ENCODE peak calls at places on chromosomes 2 and 18, in eight cellular contexts. O, R, W, G, D, Z, F and C are unnamed samples.
A peak's percentile ranks its signal among the peaks of the same experiment; 100 is the strongest.

GRCh38 chr18:2111456-2111855 is 459.8 kb downstream of the METTL4 start:
- DNase-seq in Z (no peak), R (no peak), F (no peak), O (no peak), W (no peak), D (no peak), G (no peak), C (no peak)

GRCh38 chr2:241797441-241798080 is 11.4 kb upstream of the NEU4 start:
- DNase-seq in W (peak; percentile 12), R (peak; percentile 57), O (no peak), Z (peak; percentile 60), G (peak; percentile 21), F (no peak), D (no peak), C (peak; percentile 3)

GRCh38 chr18:23547806-23548205 is 38.5 kb downstream of the NPC1 start:
- DNase-seq in D (peak; percentile 41), O (peak; percentile 19), W (no peak), R (no peak), Z (no peak), F (no peak), G (no peak), C (no peak)

GRCh38 chr2:239106314-239106908 is 258.5 kb downstream of the TWIST2 start:
- DNase-seq in O (peak; percentile 18), W (no peak), F (no peak), G (peak; percentile 52), D (peak; percentile 72), Z (no peak), R (peak; percentile 44), C (no peak)

GRCh38 chr2:66771359-66771978 is 336.5 kb downstream of the MEIS1 start:
- DNase-seq in W (no peak), D (no peak), F (no peak), G (no peak), R (no peak), Z (no peak), O (no peak), C (no peak)

GRCh38 chr18:25927830-25928229 is 162.6 kb downstream of the SS18 start:
- DNase-seq in D (no peak), O (no peak), G (no peak), Z (no peak), R (no peak), W (no peak), F (no peak), C (no peak)

GRCh38 chr18:13577091-13577697 is 149.2 kb downstream of the FAM210A start:
- DNase-seq in G (peak; percentile 43), D (no peak), R (no peak), O (no peak), W (no peak), Z (no peak), F (no peak), C (peak; percentile 45)

GRCh38 chr2:105243961-105244360 is 2.4 kb downstream of the GPR45 start:
- DNase-seq in Z (no peak), W (no peak), R (no peak), D (no peak), F (no peak), O (no peak), G (no peak), C (no peak)

GRCh38 chr2:40401896-40402295 is 50.0 kb downstream of the SLC8A1 start:
- DNase-seq in R (no peak), F (no peak), W (no peak), D (no peak), O (peak; percentile 66), Z (no peak), G (no peak), C (no peak)

GRCh38 chr18:45517181-45517741 is 98.0 kb upstream of the SLC14A2 start:
- DNase-seq in O (no peak), G (no peak), W (peak; percentile 36), Z (peak; percentile 81), R (no peak), F (no peak), D (no peak), C (no peak)

GRCh38 chr18:22828171-22828570 is 105.0 kb upstream of the RBBP8 start:
- DNase-seq in Z (no peak), W (no peak), O (no peak), D (no peak), R (no peak), F (no peak), G (no peak), C (no peak)

GRCh38 chr18:23890589-23890988 is 124.0 kb upstream of the TTC39C start:
- DNase-seq in O (no peak), Z (no peak), G (no peak), R (no peak), D (no peak), F (no peak), W (no peak), C (no peak)

GRCh38 chr2:233816771-233817170 is 37.6 kb downstream of the HJURP start:
- DNase-seq in G (no peak), D (no peak), O (no peak), F (no peak), W (no peak), Z (peak; percentile 47), R (peak; percentile 5), C (no peak)

GRCh38 chr2:236159778-236160170 is 8.4 kb downstream of the GBX2 start:
- DNase-seq in Z (no peak), R (no peak), O (no peak), F (no peak), D (no peak), W (no peak), G (no peak), C (no peak)

GRCh38 chr2:199692489-199692888 is 158.5 kb downstream of the FTCDNL1 start:
- DNase-seq in W (no peak), O (no peak), F (peak; percentile 35), Z (no peak), G (no peak), D (no peak), R (peak; percentile 52), C (no peak)

GRCh38 chr2:154324601-154325000 is 373.9 kb upstream of the KCNJ3 start:
- DNase-seq in R (no peak), F (no peak), Z (no peak), G (no peak), W (no peak), O (no peak), D (no peak), C (no peak)

GRCh38 chr2:15782009-15782751 is 158.2 kb upstream of the MYCN start:
- DNase-seq in R (no peak), Z (no peak), D (peak; percentile 38), F (peak; percentile 56), W (no peak), G (no peak), O (no peak), C (no peak)

GRCh38 chr2:238525990-238526389 is 99.3 kb downstream of the ASB1 start:
- DNase-seq in O (no peak), W (no peak), D (no peak), R (no peak), G (no peak), Z (no peak), F (no peak), C (no peak)

GRCh38 chr2:213069531-213069930 is 81.9 kb downstream of the IKZF2 start:
- DNase-seq in O (no peak), D (no peak), G (no peak), R (no peak), F (no peak), W (no peak), Z (no peak), C (no peak)

GRCh38 chr2:108909275-108909823 is 79.7 kb downstream of the EDAR start:
- DNase-seq in W (no peak), O (no peak), F (no peak), Z (no peak), G (no peak), R (no peak), D (no peak), C (no peak)

GRCh38 chr18:48992791-48993555 is 42.2 kb upstream of the SMAD7 start:
- DNase-seq in D (no peak), W (no peak), O (no peak), Z (peak; percentile 61), F (no peak), R (no peak), G (peak; percentile 62), C (peak; percentile 54)

GRCh38 chr18:23932385-23933067 is 82.0 kb upstream of the TTC39C start:
- DNase-seq in F (no peak), R (no peak), G (no peak), O (no peak), D (no peak), Z (no peak), W (no peak), C (no peak)

GRCh38 chr2:11863513-11864328 is 117.3 kb downstream of the LPIN1 start:
- DNase-seq in G (peak; percentile 43), O (peak; percentile 71), R (peak; percentile 74), D (peak; percentile 87), Z (peak; percentile 87), W (peak; percentile 90), F (peak; percentile 81), C (peak; percentile 52)

GRCh38 chr2:105515581-105516415 is 116.9 kb upstream of the FHL2 start:
- DNase-seq in G (no peak), W (no peak), D (no peak), F (peak; percentile 54), Z (peak; percentile 86), R (no peak), O (no peak), C (no peak)

GRCh38 chr2:40030451-40030975 is 251.5 kb upstream of the THUMPD2 start:
- DNase-seq in O (no peak), D (no peak), F (no peak), W (no peak), G (no peak), R (no peak), Z (no peak), C (no peak)

GRCh38 chr2:228519561-228519960 is 338.1 kb upstream of the SPHKAP start:
- DNase-seq in Z (no peak), G (no peak), D (no peak), O (no peak), R (no peak), W (no peak), F (no peak), C (no peak)
- TF ChIP-seq POLR2A in Z (no peak), G (no peak), D (no peak), O (no peak), R (no peak), W (no peak), F (no peak), C (no peak)

GRCh38 chr2:72888438-72889202 is 1.4 kb downstream of the SPR start:
- DNase-seq in R (no peak), W (no peak), Z (no peak), F (no peak), G (no peak), O (no peak), D (no peak), C (no peak)
- TF ChIP-seq POLR2A in R (no peak), W (no peak), Z (no peak), F (no peak), G (no peak), O (no peak), D (no peak), C (no peak)

DNA sequence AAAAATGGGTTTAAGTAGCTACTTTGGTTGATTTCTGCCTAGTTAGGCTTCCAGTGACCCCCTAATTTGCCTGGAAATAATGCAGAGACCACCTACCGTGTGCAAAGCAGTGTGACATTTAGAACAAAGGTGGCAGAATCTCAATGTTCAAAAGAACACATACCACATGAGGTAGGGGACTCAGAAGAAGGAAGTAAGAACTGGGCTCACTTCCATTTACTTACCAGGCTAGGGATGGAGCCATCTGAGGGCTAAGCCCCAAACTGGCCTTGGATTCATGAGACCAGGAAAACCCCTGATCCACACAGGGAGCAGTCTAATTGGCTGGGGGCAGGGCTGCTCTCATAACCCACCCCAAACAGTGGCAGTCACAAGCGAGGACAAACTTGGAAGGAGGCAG is 190.7 kb downstream of the NCKAP5 start:
- DNase-seq in D (no peak), F (no peak), G (no peak), O (no peak), Z (no peak), R (no peak), W (no peak), C (no peak)
- TF ChIP-seq POLR2A in D (no peak), F (no peak), G (no peak), O (no peak), Z (no peak), R (no peak), W (no peak), C (no peak)

GRCh38 chr18:61893971-61894750 is 1.4 kb upstream of the RNF152 start:
- DNase-seq in W (peak; percentile 80), D (peak; percentile 36), Z (peak; percentile 92), O (peak; percentile 18), F (peak; percentile 91), G (peak; percentile 77), R (peak; percentile 88), C (peak; percentile 76)
- TF ChIP-seq POLR2A in W (peak; percentile 33), D (no peak), Z (peak; percentile 70), O (no peak), F (peak; percentile 94), G (no peak), R (peak; percentile 24), C (no peak)